ENCODE peak calls at places on chromosomes 6 and 20, in four cellular contexts. E is CD8-positive, alpha-beta memory T cell; U is amygdala; P is EL. B is an unnamed sample.

GRCh38 chr6:124223596-124223995 is 419.9 kb downstream of the NKAIN2 start:
- DNase-seq in E (no peak), U (no peak), P (no peak), B (no peak)

GRCh38 chr6:167947716-167948115 is 49.8 kb upstream of the KIF25 start:
- DNase-seq in E (no peak), U (no peak), P (no peak), B (no peak)

GRCh38 chr6:40725390-40725789 is 138.2 kb upstream of the LRFN2 start:
- DNase-seq in E (no peak), U (no peak), P (no peak), B (no peak)

GRCh38 chr6:143513410-143513809 is 1.9 kb upstream of the FUCA2 start:
- DNase-seq in E (peak), U (no peak), P (peak), B (no peak)

GRCh38 chr6:168192195-168192900 is 113.3 kb upstream of the FRMD1 start:
- DNase-seq in E (no peak), U (no peak), P (no peak), B (no peak)

GRCh38 chr6:15247750-15248450 is 2.0 kb downstream of the JARID2 start:
- DNase-seq in E (peak), U (no peak), P (peak), B (peak)

GRCh38 chr20:37356387-37356786 is 10.4 kb downstream of the SRC start:
- DNase-seq in E (no peak), U (peak), P (peak), B (peak)

GRCh38 chr6:13870185-13870584 is 54.6 kb upstream of the RNF182 start:
- DNase-seq in E (no peak), U (no peak), P (no peak), B (no peak)

GRCh38 chr6:132405143-132405915 is 4.1 kb upstream of the MOXD1 start:
- DNase-seq in E (no peak), U (no peak), P (peak), B (no peak)

GRCh38 chr6:112216699-112217551 is 37.4 kb downstream of the LAMA4 start:
- DNase-seq in E (no peak), U (no peak), P (peak), B (peak)

GRCh38 chr6:33914519-33915120 is 110.8 kb upstream of the MLN start:
- DNase-seq in E (peak), U (no peak), P (no peak), B (no peak)

GRCh38 chr6:131163886-131164285 is 28.6 kb downstream of the AKAP7 start:
- DNase-seq in E (no peak), U (no peak), P (no peak), B (no peak)

GRCh38 chr6:1063671-1064355 is 248.1 kb upstream of the FOXQ1 start:
- DNase-seq in E (no peak), U (no peak), P (peak), B (peak)

GRCh38 chr6:156686429-156686939 is 90.7 kb upstream of the ARID1B start:
- DNase-seq in E (no peak), U (peak), P (no peak), B (peak)

GRCh38 chr6:47859132-47859531 is 77.3 kb downstream of the OPN5 start:
- DNase-seq in E (no peak), U (no peak), P (no peak), B (no peak)

GRCh38 chr20:34736106-34736505 is 32.0 kb downstream of the TP53INP2 start:
- DNase-seq in E (no peak), U (no peak), P (no peak), B (no peak)

GRCh38 chr6:162638931-162639574 is 88.5 kb downstream of the PRKN start:
- DNase-seq in E (no peak), U (no peak), P (no peak), B (no peak)

GRCh38 chr20:17498181-17498580 is 33.0 kb downstream of the BFSP1 start:
- DNase-seq in E (no peak), U (no peak), P (no peak), B (peak)